ENCODE peak calls at places on chromosomes 6 and 20, in seven cellular contexts. C is HCT116, S is breast epithelium, Q is prostate gland, T is spleen, H is GM12878, J is H1. L is an unnamed sample. For H3K9me3, the result is how much of the 10 kb centered on the place peaks cover.

GRCh38 chr6:2993755-2994317 is 5.9 kb upstream of the NQO2 start:
- DNase-seq in S (no peak), T (no peak), C (no peak), H (no peak), J (no peak), Q (no peak), L (no peak)

GRCh38 chr6:11187301-11187700 is 45.2 kb downstream of the NEDD9 start:
- DNase-seq in T (no peak), H (no peak), Q (no peak), J (no peak), S (no peak), C (no peak), L (peak)

GRCh38 chr6:110518281-110518623 is 41.8 kb upstream of the SLC22A16 start:
- DNase-seq in T (no peak), H (no peak), C (no peak), J (no peak), Q (no peak), S (no peak), L (no peak)

GRCh38 chr6:8269856-8270454 is 165.4 kb downstream of the SLC35B3 start:
- DNase-seq in Q (no peak), H (no peak), T (no peak), S (no peak), J (no peak), C (no peak), L (no peak)

GRCh38 chr6:25217275-25217674 is 61.9 kb upstream of the CARMIL1 start:
- DNase-seq in J (no peak), T (no peak), Q (no peak), C (no peak), H (no peak), S (no peak), L (no peak)

GRCh38 chr20:1628621-1629020 is 8.8 kb upstream of the SIRPB1 start:
- DNase-seq in Q (no peak), T (no peak), J (no peak), S (no peak), C (no peak), H (no peak), L (no peak)

GRCh38 chr20:48627737-48628128 is 200.1 kb downstream of the PREX1 start:
- DNase-seq in Q (no peak), J (no peak), H (no peak), S (no peak), C (no peak), T (peak), L (no peak)

GRCh38 chr6:116011520-116011919 is 49.2 kb downstream of the FRK start:
- DNase-seq in H (peak), J (no peak), T (no peak), C (peak), S (peak), Q (no peak), L (no peak)

GRCh38 chr6:16752206-16752867 is 8.9 kb downstream of the ATXN1 start:
- DNase-seq in S (no peak), T (no peak), C (no peak), J (no peak), H (no peak), Q (no peak), L (no peak)

GRCh38 chr6:110054664-110055386 is 76.7 kb downstream of the GPR6 start:
- DNase-seq in T (no peak), C (no peak), H (no peak), J (no peak), S (no peak), Q (no peak), L (peak)

GRCh38 chr6:48111575-48111974 is 578 bp upstream of the PTCHD4 start:
- DNase-seq in C (no peak), Q (no peak), T (no peak), H (no peak), S (no peak), J (no peak), L (no peak)

GRCh38 chr6:30890646-30891449 is 6.5 kb downstream of the DDR1 start:
- DNase-seq in C (no peak), S (no peak), Q (no peak), H (no peak), T (peak), J (no peak), L (no peak)

GRCh38 chr6:15663057-15663638 is 320 bp upstream of the DTNBP1 start:
- DNase-seq in Q (no peak), T (no peak), H (peak), S (no peak), J (no peak), C (peak), L (no peak)

GRCh38 chr6:142218441-142218840 is 71.4 kb downstream of the VTA1 start:
- DNase-seq in C (no peak), H (no peak), S (no peak), T (no peak), J (no peak), Q (no peak), L (no peak)

GRCh38 chr20:11499235-11499634 is 418.5 kb upstream of the BTBD3 start:
- DNase-seq in J (no peak), S (no peak), C (no peak), H (no peak), Q (no peak), T (no peak), L (no peak)
- TF ChIP-seq POLR2A in J (no peak), S (no peak), C (no peak), H (no peak), Q (no peak), T (no peak), L (no peak)

GRCh38 chr20:63082939-63083735 is 76.4 kb upstream of the BHLHE23 start:
- DNase-seq in S (no peak), J (no peak), H (no peak), T (peak), C (no peak), Q (no peak), L (no peak)
- TF ChIP-seq POLR2AphosphoS5 in S (no peak), J (no peak), H (no peak), T (no peak), C (no peak), Q (no peak), L (no peak)

GRCh38 chr20:40072907-40073306 is 616.1 kb downstream of the MAFB start:
- DNase-seq in T (no peak), S (no peak), C (no peak), J (no peak), H (no peak), Q (no peak), L (no peak)
- H3K9me3 ChIP-seq in T (under half), S (under half), C (under half), J (under half), H (under half), Q (under half), L (under half)

DNA sequence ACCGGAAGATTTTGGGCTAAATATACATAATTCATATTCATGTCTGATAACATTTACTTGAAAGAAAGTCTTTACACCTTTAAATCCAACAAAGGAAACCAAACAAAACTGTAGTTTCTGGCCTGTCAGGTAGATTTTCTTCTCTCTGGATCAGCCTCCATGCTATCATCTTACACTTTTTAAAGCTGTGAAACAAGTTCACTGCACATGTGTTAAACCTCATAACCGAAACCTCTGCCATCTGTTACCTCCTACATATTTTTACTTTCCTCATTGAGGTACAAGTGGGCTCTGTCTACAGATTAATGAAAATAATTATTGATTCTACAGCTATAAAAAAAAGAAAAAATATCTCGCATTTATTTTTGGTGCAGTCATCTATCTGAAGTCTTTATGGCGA is 149.9 kb downstream of the RALGAPA2 start:
- DNase-seq in J (no peak), S (no peak), C (no peak), Q (no peak), H (no peak), T (no peak), L (no peak)
- TF ChIP-seq POLR2A in J (no peak), S (no peak), C (no peak), Q (no peak), H (no peak), T (no peak), L (no peak)

GRCh38 chr20:5933802-5934436 is 16.4 kb downstream of the TRMT6 start:
- DNase-seq in Q (no peak), T (no peak), C (no peak), H (peak), J (no peak), S (no peak), L (no peak)
- TF ChIP-seq POLR2AphosphoS5 in Q (no peak), T (no peak), C (no peak), H (no peak), J (no peak), S (no peak), L (no peak)

DNA sequence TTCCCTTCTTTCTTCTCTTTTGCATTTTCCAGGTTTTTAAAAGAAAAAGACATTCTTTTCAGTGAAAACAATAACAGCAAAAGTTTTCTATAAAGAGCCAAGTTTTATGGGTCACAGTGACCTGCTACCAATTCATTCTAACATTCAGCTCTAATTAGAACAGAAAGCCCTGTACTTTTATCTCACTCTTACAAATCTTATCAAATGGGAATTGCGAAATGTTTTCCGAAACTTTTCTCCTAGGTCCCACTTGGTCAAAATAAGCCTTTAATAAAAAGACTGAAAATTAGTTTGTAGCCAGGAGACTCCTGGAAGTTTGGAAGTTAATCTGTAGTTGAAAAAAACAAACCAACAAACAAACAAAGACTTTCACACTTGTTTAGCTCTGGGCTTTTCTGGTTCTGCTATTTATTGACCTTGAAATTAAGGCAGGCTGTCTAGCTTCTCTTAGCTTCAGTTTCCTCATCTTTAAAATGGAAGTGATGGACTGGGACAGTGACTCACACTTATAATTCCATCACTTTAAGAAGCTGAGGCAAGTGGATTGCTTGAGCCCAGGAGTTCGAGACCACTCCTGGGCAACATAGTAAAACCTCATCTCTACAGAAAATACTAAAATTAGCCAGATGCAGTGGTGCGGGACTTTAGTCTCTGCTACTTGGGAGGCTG is 613.5 kb upstream of the CDH4 start:
- DNase-seq in H (no peak), C (no peak), T (no peak), J (no peak), Q (no peak), S (no peak), L (no peak)
- H3K9me3 ChIP-seq in H (under half), C (under half), T (under half), J (under half), Q (under half), S (under half), L (under half)

GRCh38 chr6:27157461-27158315 is 89.8 kb upstream of the PRSS16 start:
- DNase-seq in Q (peak), H (peak), C (peak), S (peak), T (peak), J (peak), L (no peak)
- TF ChIP-seq POLR2A in Q (no peak), H (no peak), C (no peak), S (no peak), T (no peak), J (no peak), L (no peak)

GRCh38 chr6:139423037-139423698 is 48.7 kb upstream of the CITED2 start:
- DNase-seq in T (no peak), J (no peak), H (no peak), Q (no peak), C (no peak), S (no peak), L (no peak)

GRCh38 chr6:139426795-139427194 is 52.3 kb upstream of the CITED2 start:
- DNase-seq in J (no peak), S (no peak), H (no peak), T (no peak), C (no peak), Q (no peak), L (no peak)

GRCh38 chr6:139425780-139426179 is 51.3 kb upstream of the CITED2 start:
- DNase-seq in T (no peak), C (no peak), J (no peak), S (no peak), H (no peak), Q (no peak), L (no peak)

GRCh38 chr6:139422105-139423036 is 47.9 kb upstream of the CITED2 start:
- DNase-seq in S (no peak), Q (no peak), H (no peak), C (no peak), T (no peak), J (no peak), L (no peak)

GRCh38 chr6:139423970-139424667 is 49.7 kb upstream of the CITED2 start:
- DNase-seq in C (no peak), T (no peak), H (no peak), J (no peak), Q (no peak), S (no peak), L (no peak)
- TF ChIP-seq POLR2AphosphoS5 in C (no peak), T (no peak), H (no peak), J (no peak), Q (no peak), S (no peak), L (no peak)

GRCh38 chr6:39998126-39998525 is 63.9 kb upstream of the MOCS1 start:
- DNase-seq in Q (no peak), T (no peak), C (no peak), H (no peak), J (no peak), S (no peak), L (no peak)
- H3K9me3 ChIP-seq in Q (under half), T (half or more), C (under half), H (under half), J (half or more), S (under half), L (under half)

GRCh38 chr20:59940129-59940955 is at the start of the genes FAM217B and PPP1R3D:
- DNase-seq in C (peak), H (peak), T (peak), J (peak), S (peak), Q (peak), L (peak)
- TF ChIP-seq POLR2A in C (peak), H (peak), T (peak), J (peak), S (no peak), Q (peak), L (peak)

L was measured in vagina.